ENCODE peak calls at places on chromosome 19, in six cellular contexts. One of them, this sample, is unnamed.

GRCh38 chr19:8611890-8612806 is 1.6 kb upstream of the ADAMTS10 start:
- DNase-seq in H9: peak
- DNase-seq in activated T-helper 1 cell treated with anti-CD3 and anti-CD28 coated beads, Interleukin-2, amount 50 U/mL, for 16 hours: no peak
- DNase-seq in Kasumi-1: no peak
- DNase-seq in cardiac fibroblast: peak
- DNase-seq in amygdala: no peak
- DNase-seq in this sample: no peak

GRCh38 chr19:35693835-35694599 is 10.3 kb upstream of the ZBTB32 start:
- DNase-seq in H9: peak
- DNase-seq in activated T-helper 1 cell treated with anti-CD3 and anti-CD28 coated beads, Interleukin-2, amount 50 U/mL, for 16 hours: peak
- DNase-seq in Kasumi-1: peak
- DNase-seq in cardiac fibroblast: peak
- DNase-seq in amygdala: peak
- DNase-seq in this sample: peak

GRCh38 chr19:13983213-13983889 is 22.8 kb downstream of the RFX1 start:
- DNase-seq in H9: no peak
- DNase-seq in activated T-helper 1 cell treated with anti-CD3 and anti-CD28 coated beads, Interleukin-2, amount 50 U/mL, for 16 hours: peak
- DNase-seq in Kasumi-1: no peak
- DNase-seq in cardiac fibroblast: no peak
- DNase-seq in amygdala: no peak
- DNase-seq in this sample: no peak

GRCh38 chr19:44745386-44745831 is 3.1 kb upstream of the BCL3 start:
- DNase-seq in H9: peak
- DNase-seq in activated T-helper 1 cell treated with anti-CD3 and anti-CD28 coated beads, Interleukin-2, amount 50 U/mL, for 16 hours: no peak
- DNase-seq in Kasumi-1: no peak
- DNase-seq in cardiac fibroblast: peak
- DNase-seq in amygdala: no peak
- DNase-seq in this sample: no peak

GRCh38 chr19:45716314-45717130 is 14.2 kb downstream of the FBXO46 start:
- DNase-seq in H9: no peak
- DNase-seq in activated T-helper 1 cell treated with anti-CD3 and anti-CD28 coated beads, Interleukin-2, amount 50 U/mL, for 16 hours: no peak
- DNase-seq in Kasumi-1: peak
- DNase-seq in cardiac fibroblast: peak
- DNase-seq in amygdala: no peak
- DNase-seq in this sample: peak

GRCh38 chr19:33868821-33869412 is 72.2 kb downstream of the KCTD15 start:
- DNase-seq in H9: peak
- DNase-seq in activated T-helper 1 cell treated with anti-CD3 and anti-CD28 coated beads, Interleukin-2, amount 50 U/mL, for 16 hours: no peak
- DNase-seq in Kasumi-1: no peak
- DNase-seq in cardiac fibroblast: peak
- DNase-seq in amygdala: no peak
- DNase-seq in this sample: no peak

GRCh38 chr19:10095622-10095947 is 6.9 kb downstream of the ANGPTL6 start:
- DNase-seq in H9: no peak
- DNase-seq in activated T-helper 1 cell treated with anti-CD3 and anti-CD28 coated beads, Interleukin-2, amount 50 U/mL, for 16 hours: no peak
- DNase-seq in Kasumi-1: no peak
- DNase-seq in cardiac fibroblast: no peak
- DNase-seq in amygdala: no peak
- DNase-seq in this sample: no peak

GRCh38 chr19:29277107-29277506 is 64.2 kb upstream of the UQCRFS1 start:
- DNase-seq in H9: peak
- DNase-seq in activated T-helper 1 cell treated with anti-CD3 and anti-CD28 coated beads, Interleukin-2, amount 50 U/mL, for 16 hours: no peak
- DNase-seq in Kasumi-1: no peak
- DNase-seq in cardiac fibroblast: no peak
- DNase-seq in amygdala: no peak
- DNase-seq in this sample: no peak

GRCh38 chr19:49884760-49885159 is 7.3 kb downstream of the TBC1D17 start:
- DNase-seq in H9: no peak
- DNase-seq in activated T-helper 1 cell treated with anti-CD3 and anti-CD28 coated beads, Interleukin-2, amount 50 U/mL, for 16 hours: no peak
- DNase-seq in Kasumi-1: no peak
- DNase-seq in cardiac fibroblast: no peak
- DNase-seq in amygdala: no peak
- DNase-seq in this sample: no peak

GRCh38 chr19:14198384-14199376 is 7.3 kb downstream of the ADGRL1 start:
- DNase-seq in H9: no peak
- DNase-seq in activated T-helper 1 cell treated with anti-CD3 and anti-CD28 coated beads, Interleukin-2, amount 50 U/mL, for 16 hours: no peak
- DNase-seq in Kasumi-1: peak
- DNase-seq in cardiac fibroblast: peak
- DNase-seq in amygdala: no peak
- DNase-seq in this sample: peak

GRCh38 chr19:55255618-55256423 is 3.0 kb downstream of the PPP6R1 start:
- DNase-seq in H9: no peak
- DNase-seq in activated T-helper 1 cell treated with anti-CD3 and anti-CD28 coated beads, Interleukin-2, amount 50 U/mL, for 16 hours: no peak
- DNase-seq in Kasumi-1: peak
- DNase-seq in cardiac fibroblast: peak
- DNase-seq in amygdala: no peak
- DNase-seq in this sample: no peak

GRCh38 chr19:1408300-1409203 is 1.2 kb downstream of the DAZAP1 start:
- DNase-seq in H9: no peak
- DNase-seq in activated T-helper 1 cell treated with anti-CD3 and anti-CD28 coated beads, Interleukin-2, amount 50 U/mL, for 16 hours: peak
- DNase-seq in Kasumi-1: peak
- DNase-seq in cardiac fibroblast: peak
- DNase-seq in amygdala: no peak
- DNase-seq in this sample: no peak

GRCh38 chr19:9014809-9015208 is 4.6 kb upstream of the MUC16 start:
- DNase-seq in H9: no peak
- DNase-seq in activated T-helper 1 cell treated with anti-CD3 and anti-CD28 coated beads, Interleukin-2, amount 50 U/mL, for 16 hours: no peak
- DNase-seq in Kasumi-1: no peak
- DNase-seq in cardiac fibroblast: no peak
- DNase-seq in amygdala: no peak
- DNase-seq in this sample: no peak

GRCh38 chr19:15378529-15379082 is 981 bp downstream of the AKAP8 start:
- DNase-seq in H9: no peak
- DNase-seq in activated T-helper 1 cell treated with anti-CD3 and anti-CD28 coated beads, Interleukin-2, amount 50 U/mL, for 16 hours: no peak
- DNase-seq in Kasumi-1: peak
- DNase-seq in cardiac fibroblast: peak
- DNase-seq in amygdala: no peak
- DNase-seq in this sample: no peak